ENCODE peak calls at places on chromosomes 3 and 15, in eight cellular contexts. Q is HS-5, T is right cardiac atrium, A is cardiac fibroblast, M is endothelial cell of umbilical vein, X is left cardiac atrium, P is GM04504, V is endothelial cell. S is an unnamed sample.

GRCh38 chr3:83523470-83524073 is 1435.2 kb upstream of the CADM2 start:
- DNase-seq in V (peak), P (no peak), T (no peak), X (no peak), Q (peak), A (peak), M (peak), S (peak)

GRCh38 chr3:139301654-139302053 is 42.2 kb upstream of the MRPS22 start:
- DNase-seq in M (no peak), T (no peak), V (no peak), P (no peak), X (no peak), Q (no peak), A (no peak), S (no peak)

GRCh38 chr15:100833432-100834389 is 45.9 kb upstream of the ALDH1A3 start:
- DNase-seq in T (no peak), Q (no peak), A (no peak), P (no peak), M (no peak), X (no peak), V (no peak), S (no peak)

GRCh38 chr15:70466895-70467529 is 296.3 kb downstream of the UACA start:
- DNase-seq in X (peak), A (peak), M (peak), T (no peak), Q (no peak), V (peak), P (no peak), S (no peak)

GRCh38 chr15:65962187-65962586 is 92.9 kb downstream of the RAB11A start:
- DNase-seq in T (no peak), P (no peak), A (peak), V (no peak), X (no peak), Q (no peak), M (peak), S (no peak)

GRCh38 chr3:65245133-65246076 is 557.6 kb upstream of the ADAMTS9 start:
- DNase-seq in P (no peak), Q (no peak), X (no peak), T (no peak), A (peak), V (no peak), M (peak), S (no peak)

GRCh38 chr15:69556344-69556743 is 103.7 kb downstream of the RPLP1 start:
- DNase-seq in V (no peak), P (no peak), X (no peak), T (no peak), A (no peak), M (no peak), Q (no peak), S (no peak)

GRCh38 chr3:29642393-29643033 is 361.6 kb downstream of the RBMS3 start:
- DNase-seq in M (peak), Q (no peak), X (peak), A (peak), P (peak), V (no peak), T (no peak), S (peak)

GRCh38 chr3:184349563-184350470 is 11.6 kb downstream of the CLCN2 start:
- DNase-seq in M (no peak), V (no peak), Q (no peak), X (no peak), P (no peak), T (no peak), A (no peak), S (no peak)

GRCh38 chr15:69032703-69033373 is 18.3 kb downstream of the NOX5 start:
- DNase-seq in Q (no peak), X (no peak), M (no peak), P (no peak), A (no peak), T (peak), V (no peak), S (no peak)